ENCODE peak calls at places on chromosomes 3 and 15, in four cellular contexts. One of them, this sample, is unnamed.

GRCh38 chr15:71659730-71660067 is 150.7 kb upstream of the NR2E3 start:
- DNase-seq in T-cell: no peak
- DNase-seq in foreskin melanocyte: no peak
- DNase-seq in GM03348: no peak
- DNase-seq in this sample: no peak

GRCh38 chr3:10196389-10197052 is 31.8 kb downstream of the IRAK2 start:
- DNase-seq in GM03348: peak
- DNase-seq in T-cell: no peak
- DNase-seq in foreskin melanocyte: no peak
- DNase-seq in this sample: peak

GRCh38 chr3:134680796-134681526 is 30.1 kb upstream of the KY start:
- DNase-seq in foreskin melanocyte: no peak
- DNase-seq in GM03348: no peak
- DNase-seq in T-cell: no peak
- DNase-seq in this sample: no peak

GRCh38 chr3:134072881-134073582 is 43.3 kb upstream of the SLCO2A1 start:
- DNase-seq in foreskin melanocyte: no peak
- DNase-seq in T-cell: no peak
- DNase-seq in GM03348: no peak
- DNase-seq in this sample: no peak

GRCh38 chr15:37837276-37837675 is 97.2 kb upstream of the TMCO5A start:
- DNase-seq in foreskin melanocyte: no peak
- DNase-seq in T-cell: no peak
- DNase-seq in GM03348: peak
- DNase-seq in this sample: peak

GRCh38 chr15:38758001-38758400 is 193.4 kb upstream of the RASGRP1 start:
- DNase-seq in foreskin melanocyte: no peak
- DNase-seq in GM03348: peak
- DNase-seq in T-cell: no peak
- DNase-seq in this sample: peak

GRCh38 chr3:157785071-157785826 is 282.0 kb upstream of the VEPH1 start:
- DNase-seq in T-cell: no peak
- DNase-seq in foreskin melanocyte: peak
- DNase-seq in GM03348: peak
- DNase-seq in this sample: peak

GRCh38 chr15:86915811-86916331 is 836.2 kb downstream of the AGBL1 start:
- DNase-seq in T-cell: no peak
- DNase-seq in GM03348: peak
- DNase-seq in foreskin melanocyte: peak
- DNase-seq in this sample: peak

GRCh38 chr3:68163054-68163453 is 508.6 kb upstream of the SUCLG2 start:
- DNase-seq in foreskin melanocyte: no peak
- DNase-seq in T-cell: no peak
- DNase-seq in GM03348: no peak
- DNase-seq in this sample: no peak

GRCh38 chr3:8500966-8501365 is 657 bp upstream of the LMCD1 start:
- DNase-seq in foreskin melanocyte: no peak
- DNase-seq in GM03348: no peak
- DNase-seq in T-cell: no peak
- DNase-seq in this sample: no peak

GRCh38 chr15:74866090-74866489 is 7.1 kb downstream of the SCAMP2 start:
- DNase-seq in GM03348: peak
- DNase-seq in T-cell: no peak
- DNase-seq in foreskin melanocyte: no peak
- DNase-seq in this sample: peak

GRCh38 chr3:144921710-144922109 is 950.1 kb downstream of the DIPK2A start:
- DNase-seq in foreskin melanocyte: no peak
- DNase-seq in GM03348: no peak
- DNase-seq in T-cell: no peak
- DNase-seq in this sample: no peak

GRCh38 chr3:55282994-55283393 is 204.1 kb downstream of the WNT5A start:
- DNase-seq in T-cell: no peak
- DNase-seq in foreskin melanocyte: no peak
- DNase-seq in GM03348: no peak
- DNase-seq in this sample: no peak

GRCh38 chr3:50474717-50475116 is 28.7 kb downstream of the CACNA2D2 start:
- DNase-seq in foreskin melanocyte: no peak
- DNase-seq in GM03348: peak
- DNase-seq in T-cell: no peak
- DNase-seq in this sample: peak

GRCh38 chr3:3586843-3587626 is 212.2 kb upstream of the LRRN1 start:
- DNase-seq in foreskin melanocyte: no peak
- DNase-seq in GM03348: no peak
- DNase-seq in T-cell: no peak
- DNase-seq in this sample: no peak

GRCh38 chr3:52091566-52092290 is 35.4 kb upstream of the DUSP7 start:
- DNase-seq in T-cell: no peak
- DNase-seq in foreskin melanocyte: no peak
- DNase-seq in GM03348: peak
- DNase-seq in this sample: no peak

GRCh38 chr3:71127052-71127451 is 456.5 kb downstream of the FOXP1 start:
- DNase-seq in foreskin melanocyte: no peak
- DNase-seq in T-cell: no peak
- DNase-seq in GM03348: no peak
- DNase-seq in this sample: no peak

GRCh38 chr3:139506792-139507191 is 30.5 kb upstream of the RBP2 start:
- DNase-seq in GM03348: no peak
- DNase-seq in T-cell: no peak
- DNase-seq in foreskin melanocyte: no peak
- DNase-seq in this sample: no peak

GRCh38 chr3:175212896-175213295 is 353.8 kb downstream of the NAALADL2 start:
- DNase-seq in GM03348: no peak
- DNase-seq in foreskin melanocyte: no peak
- DNase-seq in T-cell: no peak
- DNase-seq in this sample: no peak

GRCh38 chr15:88701561-88702095 is 62.8 kb downstream of the ISG20 start:
- DNase-seq in T-cell: no peak
- DNase-seq in GM03348: no peak
- DNase-seq in foreskin melanocyte: no peak
- DNase-seq in this sample: peak

GRCh38 chr15:99347609-99348008 is 96.3 kb downstream of the LRRC28 start:
- DNase-seq in foreskin melanocyte: no peak
- DNase-seq in GM03348: no peak
- DNase-seq in T-cell: no peak
- DNase-seq in this sample: no peak

GRCh38 chr15:48603123-48603500 is 42.4 kb downstream of the FBN1 start:
- DNase-seq in T-cell: no peak
- DNase-seq in GM03348: no peak
- DNase-seq in foreskin melanocyte: no peak
- DNase-seq in this sample: peak

GRCh38 chr3:180595536-180595935 is 6.4 kb upstream of the TTC14 start:
- DNase-seq in T-cell: no peak
- DNase-seq in GM03348: no peak
- DNase-seq in foreskin melanocyte: no peak
- DNase-seq in this sample: no peak

GRCh38 chr3:5162102-5162501 is 25.4 kb upstream of the EDEM1 start:
- DNase-seq in foreskin melanocyte: no peak
- DNase-seq in T-cell: no peak
- DNase-seq in GM03348: peak
- DNase-seq in this sample: peak

GRCh38 chr15:85354432-85354831 is 26.0 kb upstream of the AKAP13 start:
- DNase-seq in GM03348: peak
- DNase-seq in foreskin melanocyte: no peak
- DNase-seq in T-cell: no peak
- DNase-seq in this sample: peak

GRCh38 chr3:52346623-52347530 is 30.8 kb downstream of the DNAH1 start:
- DNase-seq in T-cell: no peak
- DNase-seq in GM03348: peak
- DNase-seq in foreskin melanocyte: no peak
- DNase-seq in this sample: no peak